ENCODE peak calls at places on chromosomes 3 and 15, in five cellular contexts. N, X, E, Q and H are unnamed samples.

GRCh38 chr15:69074843-69075224 is 60.3 kb downstream of the NOX5 start:
- DNase-seq in X (no peak), E (no peak), N (no peak), Q (no peak), H (no peak)

GRCh38 chr3:186754006-186754405 is 29.4 kb upstream of the EIF4A2 start:
- DNase-seq in X (no peak), Q (no peak), N (no peak), E (no peak), H (no peak)

GRCh38 chr15:31158858-31159569 is 57.5 kb upstream of the TRPM1 start:
- DNase-seq in Q (no peak), X (no peak), E (no peak), N (no peak), H (peak; percentile 64)

GRCh38 chr15:65824031-65824743 is 32.1 kb upstream of the DENND4A start:
- DNase-seq in N (peak; percentile 70), E (peak; percentile 85), Q (peak; percentile 28), X (no peak), H (peak; percentile 53)

GRCh38 chr3:195558602-195559001 is 15.5 kb upstream of the PPP1R2 start:
- DNase-seq in Q (no peak), E (no peak), N (peak; percentile 21), X (no peak), H (peak; percentile 94)

GRCh38 chr3:29475854-29476253 is 195.0 kb downstream of the RBMS3 start:
- DNase-seq in Q (no peak), E (no peak), X (no peak), N (no peak), H (no peak)

GRCh38 chr3:71425491-71426071 is 157.9 kb downstream of the FOXP1 start:
- DNase-seq in Q (no peak), X (no peak), N (peak; percentile 92), E (no peak), H (no peak)

GRCh38 chr15:65981837-65982696 is 112.8 kb downstream of the RAB11A start:
- DNase-seq in X (no peak), Q (no peak), E (peak; percentile 52), N (no peak), H (no peak)

GRCh38 chr3:38359038-38359437 is 12.5 kb downstream of the XYLB start:
- DNase-seq in E (no peak), N (no peak), X (no peak), Q (no peak), H (no peak)

GRCh38 chr3:13836658-13837587 is 42.9 kb downstream of the WNT7A start:
- DNase-seq in N (no peak), Q (no peak), E (no peak), X (no peak), H (no peak)

GRCh38 chr3:47113669-47114365 is 50.1 kb downstream of the SETD2 start:
- DNase-seq in Q (no peak), X (no peak), E (no peak), N (peak; percentile 92), H (no peak)

GRCh38 chr3:139653582-139653981 is 24.2 kb downstream of the NMNAT3 start:
- DNase-seq in X (no peak), Q (no peak), E (peak; percentile 65), N (no peak), H (peak; percentile 15)

GRCh38 chr15:74460903-74461846 is at the start of gene UBL7:
- DNase-seq in X (peak; percentile 97), E (peak; percentile 99), N (peak; percentile 95), Q (peak; percentile 95), H (peak; percentile 97)

GRCh38 chr3:119829431-119829830 is 47.5 kb downstream of the NR1I2 start:
- DNase-seq in E (no peak), N (no peak), Q (no peak), X (no peak), H (no peak)

GRCh38 chr3:78096488-78097255 is 1056.8 kb downstream of the ROBO2 start:
- DNase-seq in X (no peak), Q (no peak), E (no peak), N (peak; percentile 72), H (no peak)

GRCh38 chr3:71461749-71462483 is 121.6 kb downstream of the FOXP1 start:
- DNase-seq in X (no peak), N (peak; percentile 50), Q (no peak), E (no peak), H (no peak)

GRCh38 chr3:133016838-133017309 is 21.3 kb upstream of the TMEM108 start:
- DNase-seq in X (no peak), E (no peak), Q (no peak), N (no peak), H (no peak)

GRCh38 chr15:27681038-27681437 is 418.1 kb downstream of the OCA2 start:
- DNase-seq in N (no peak), E (no peak), Q (no peak), X (no peak), H (no peak)

GRCh38 chr3:18752273-18752934 is 327.3 kb upstream of the SATB1 start:
- DNase-seq in E (no peak), Q (no peak), N (no peak), X (no peak), H (no peak)

GRCh38 chr15:38144921-38145320 is 107.7 kb upstream of the SPRED1 start:
- DNase-seq in E (no peak), Q (no peak), N (peak; percentile 30), X (no peak), H (no peak)

GRCh38 chr15:73685561-73685960 is 1.4 kb downstream of the CD276 start:
- DNase-seq in Q (no peak), E (no peak), N (peak; percentile 20), X (no peak), H (no peak)

GRCh38 chr3:189049458-189050231 is 122.1 kb upstream of the TPRG1 start:
- DNase-seq in Q (no peak), E (no peak), N (no peak), X (no peak), H (no peak)

GRCh38 chr3:39096775-39097174 is 10.7 kb downstream of the GORASP1 start:
- DNase-seq in Q (no peak), E (peak; percentile 53), X (no peak), N (peak; percentile 21), H (no peak)

GRCh38 chr3:139670196-139670595 is 7.6 kb downstream of the NMNAT3 start:
- DNase-seq in Q (no peak), N (no peak), E (no peak), X (no peak), H (no peak)

GRCh38 chr3:124298951-124299350 is 307.0 kb upstream of the ROPN1 start:
- DNase-seq in E (peak; percentile 62), N (no peak), Q (no peak), X (no peak), H (no peak)

GRCh38 chr3:22159004-22159695 is 408.1 kb upstream of the ZNF385D start:
- DNase-seq in N (no peak), Q (no peak), X (no peak), E (no peak), H (no peak)

GRCh38 chr3:171348121-171348520 is 112.1 kb downstream of the TNIK start:
- DNase-seq in E (no peak), N (no peak), Q (no peak), X (no peak), H (no peak)

GRCh38 chr3:9397911-9398714 is 698 bp downstream of the SETD5 start:
- DNase-seq in X (peak; percentile 54), N (peak; percentile 29), E (peak; percentile 79), Q (peak; percentile 47), H (peak; percentile 41)

GRCh38 chr3:72515915-72516314 is 332.3 kb downstream of the SHQ1 start:
- DNase-seq in Q (no peak), N (peak; percentile 8), E (no peak), X (no peak), H (no peak)

GRCh38 chr3:103963599-103963998 is 1403.1 kb upstream of the ALCAM start:
- DNase-seq in X (no peak), Q (no peak), N (no peak), E (no peak), H (no peak)

GRCh38 chr3:14534379-14535191 is 5.6 kb downstream of the GRIP2 start:
- DNase-seq in E (no peak), Q (no peak), X (no peak), N (no peak), H (no peak)

GRCh38 chr15:75718326-75718725 is 5.7 kb upstream of the CSPG4 start:
- DNase-seq in X (no peak), Q (no peak), E (no peak), N (peak; percentile 76), H (no peak)

GRCh38 chr15:52682776-52683175 is 3.6 kb upstream of the ATOSA start:
- DNase-seq in X (no peak), Q (no peak), N (no peak), E (no peak), H (no peak)

DNA sequence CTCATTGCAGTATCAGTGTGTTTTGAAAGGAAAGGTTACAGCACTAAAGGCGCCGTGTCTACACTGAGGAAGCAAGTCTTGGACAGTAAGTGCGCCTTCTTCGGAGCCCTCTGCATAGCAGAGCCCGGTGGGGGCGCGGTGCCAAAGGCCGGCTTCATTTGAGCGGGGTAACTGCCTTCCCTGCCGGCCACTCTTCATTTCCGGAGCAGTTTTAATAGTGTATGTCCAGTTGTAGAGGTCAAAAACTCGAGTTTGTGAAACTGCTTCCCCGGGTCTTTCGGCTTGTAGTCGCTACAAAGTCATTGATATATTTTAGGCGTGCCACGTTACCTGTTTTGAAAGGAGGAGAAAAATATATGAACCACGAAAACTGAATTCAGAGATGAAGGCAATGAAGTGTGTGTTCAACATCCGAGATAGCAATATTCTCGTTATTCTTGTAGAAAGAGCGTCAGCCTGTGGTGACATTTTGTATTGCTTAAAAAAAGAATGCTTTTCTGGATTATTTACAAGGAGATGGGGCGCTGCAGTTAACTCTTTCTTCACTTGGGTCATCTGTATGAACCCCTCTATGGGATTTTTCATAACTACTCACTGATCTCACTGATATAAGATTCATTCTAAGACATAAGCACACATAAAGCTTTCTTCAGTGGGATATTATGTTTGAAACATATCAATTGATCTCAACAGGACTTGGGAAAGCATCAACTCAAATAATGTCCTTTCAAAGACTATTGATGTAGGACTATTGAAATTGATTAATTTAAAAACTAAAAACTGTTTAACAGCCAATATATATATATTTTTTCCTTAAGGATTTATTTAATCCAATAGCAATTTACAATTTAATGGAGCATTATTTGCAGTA is 3.0 kb downstream of the ALCAM start:
- DNase-seq in X (peak; percentile 66), N (peak; percentile 73), Q (peak; percentile 61), E (peak; percentile 85), H (peak; percentile 35)
- TF ChIP-seq POLR2A in X (no peak), N (no peak), Q (no peak), E (no peak), H (no peak)

GRCh38 chr3:184770541-184770940 is 41.4 kb upstream of the VPS8 start:
- DNase-seq in E (no peak), Q (no peak), N (no peak), X (no peak), H (no peak)
- H3K27ac ChIP-seq in E (no peak overlapping the region), Q (no peak overlapping the region), N (no peak overlapping the region), X (no peak overlapping the region), H (no peak overlapping the region)

DNA sequence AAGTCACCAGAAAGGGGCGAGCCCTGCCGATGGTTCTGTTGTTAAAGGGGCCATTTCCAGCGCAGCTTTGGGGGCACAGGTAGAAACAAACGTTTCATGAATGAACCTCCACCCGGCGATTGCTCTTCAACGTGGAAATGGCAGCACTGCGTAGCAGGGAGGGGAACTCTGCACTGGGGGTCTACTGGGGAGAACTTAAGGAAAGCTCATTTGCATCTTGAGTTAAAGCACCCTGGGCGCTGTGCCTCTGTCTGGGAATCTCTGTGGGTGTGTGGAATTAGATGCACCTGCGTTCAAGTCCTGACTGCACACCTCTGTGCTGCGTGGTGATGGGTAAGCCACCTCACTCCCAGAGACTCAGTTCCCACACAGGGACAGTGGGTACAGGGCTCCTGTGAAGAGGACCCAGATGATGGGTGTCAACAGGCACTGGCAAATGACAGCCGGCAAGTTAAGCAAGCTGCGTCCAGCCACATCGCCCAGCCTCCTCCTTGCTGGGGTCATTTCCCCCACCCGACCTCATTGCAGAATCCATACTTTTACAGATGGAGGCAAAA is 68.8 kb downstream of the ASB7 start:
- DNase-seq in E (peak; percentile 37), X (no peak), N (no peak), Q (no peak), H (no peak)
- H3K4me3 ChIP-seq in E (no peak overlapping the region), X (no peak overlapping the region), N (no peak overlapping the region), Q (no peak overlapping the region), H (no peak overlapping the region)

GRCh38 chr3:23945903-23946751 is 1.0 kb downstream of the NR1D2 start:
- DNase-seq in E (peak; percentile 99), N (peak; percentile 93), X (peak; percentile 98), Q (peak; percentile 99), H (peak; percentile 98)
- TF ChIP-seq POLR2A in E (peak; percentile 90), N (peak; percentile 60), X (peak; percentile 16), Q (peak; percentile 50), H (peak; percentile 92)